ENCODE peak calls at places on chromosomes 12 and 14, in nine cellular contexts. P is stimulated activated CD8-positive, alpha-beta memory T cell treated with anti-CD3 and anti-CD28 coated beads, Interleukin-12 subunit alpha, Interleukin-12 subunit beta, amount 100 ng/mL, for 4 hours; M is activated T-cell treated with anti-CD3 and anti-CD28 coated beads for 1 hour; B is transverse colon; J is HT1080; D is activated naive CD8-positive, alpha-beta T cell treated with anti-CD3 and anti-CD28 coated beads for 36 hours; F is heart left ventricle; R is activated CD8-positive, alpha-beta memory T cell treated with anti-CD3 and anti-CD28 coated beads, Interleukin-2, amount 50 U/mL, for 48 hours; X is effector CD4-positive, alpha-beta T cell. W is an unnamed sample.

GRCh38 chr14:93752980-93753561 is 35.2 kb downstream of the PRIMA1 start:
- DNase-seq in P (no peak), M (no peak), B (no peak), J (no peak), D (no peak), F (peak), R (no peak), X (no peak), W (peak)

GRCh38 chr12:75642226-75642625 is 130.8 kb upstream of the KRR1 start:
- DNase-seq in P (no peak), M (no peak), B (no peak), J (no peak), D (no peak), F (no peak), R (no peak), X (no peak), W (no peak)

GRCh38 chr14:65167072-65167645 is 64.8 kb upstream of the MAX start:
- DNase-seq in P (no peak), M (no peak), B (no peak), J (no peak), D (peak), F (no peak), R (no peak), X (no peak), W (no peak)

GRCh38 chr14:23186913-23187654 is 3.6 kb upstream of the SLC7A8 start:
- DNase-seq in P (no peak), M (no peak), B (peak), J (peak), D (no peak), F (no peak), R (no peak), X (no peak), W (peak)

GRCh38 chr12:26746315-26746714 is 86.7 kb downstream of the ITPR2 start:
- DNase-seq in P (no peak), M (no peak), B (no peak), J (peak), D (no peak), F (no peak), R (no peak), X (no peak), W (peak)

GRCh38 chr14:39339003-39339402 is 93.2 kb downstream of the FBXO33 start:
- DNase-seq in P (no peak), M (no peak), B (no peak), J (no peak), D (no peak), F (no peak), R (no peak), X (no peak), W (no peak)

GRCh38 chr12:127245437-127245836 is 1021.5 kb upstream of the TMEM132C start:
- DNase-seq in P (no peak), M (no peak), B (no peak), J (peak), D (no peak), F (no peak), R (no peak), X (no peak), W (no peak)

GRCh38 chr12:103169-103981 is 36.8 kb downstream of the IQSEC3 start:
- DNase-seq in P (no peak), M (no peak), B (no peak), J (no peak), D (no peak), F (no peak), R (no peak), X (no peak), W (no peak)

GRCh38 chr12:30796891-30797371 is 42.2 kb upstream of the CAPRIN2 start:
- DNase-seq in P (no peak), M (no peak), B (no peak), J (peak), D (no peak), F (no peak), R (no peak), X (no peak), W (peak)

GRCh38 chr14:87691482-87691881 is 301.5 kb downstream of the GALC start:
- DNase-seq in P (no peak), M (no peak), B (no peak), J (no peak), D (no peak), F (no peak), R (no peak), X (no peak), W (no peak)

GRCh38 chr14:21940887-21941855 is 267.6 kb upstream of the OR4E1 start:
- DNase-seq in P (no peak), M (peak), B (no peak), J (peak), D (peak), F (no peak), R (no peak), X (peak), W (no peak)

GRCh38 chr14:54207991-54208520 is 188.8 kb upstream of the CDKN3 start:
- DNase-seq in P (no peak), M (no peak), B (no peak), J (no peak), D (no peak), F (no peak), R (no peak), X (no peak), W (no peak)

GRCh38 chr14:101237241-101237616 is 324.1 kb upstream of the DIO3 start:
- DNase-seq in P (no peak), M (no peak), B (no peak), J (no peak), D (no peak), F (no peak), R (no peak), X (no peak), W (no peak)

GRCh38 chr12:46770501-46771183 is 55.2 kb downstream of the SLC38A4 start:
- DNase-seq in P (no peak), M (no peak), B (no peak), J (no peak), D (no peak), F (no peak), R (no peak), X (no peak), W (no peak)

GRCh38 chr12:13135336-13136178 is 32.1 kb upstream of the GSG1 start:
- DNase-seq in P (no peak), M (no peak), B (no peak), J (peak), D (no peak), F (no peak), R (no peak), X (no peak), W (no peak)

GRCh38 chr12:119180380-119181040 is 1.8 kb downstream of the HSPB8 start:
- DNase-seq in P (no peak), M (no peak), B (peak), J (peak), D (no peak), F (peak), R (no peak), X (no peak), W (no peak)

GRCh38 chr14:28142400-28143015 is 624.1 kb upstream of the FOXG1 start:
- DNase-seq in P (no peak), M (no peak), B (no peak), J (peak), D (no peak), F (no peak), R (no peak), X (no peak), W (no peak)

GRCh38 chr12:27488479-27488878 is 35.5 kb upstream of the PPFIBP1 start:
- DNase-seq in P (no peak), M (no peak), B (no peak), J (peak), D (no peak), F (no peak), R (no peak), X (no peak), W (no peak)

GRCh38 chr12:2974560-2974971 is 15.4 kb downstream of the TEAD4 start:
- DNase-seq in P (no peak), M (no peak), B (no peak), J (no peak), D (no peak), F (no peak), R (no peak), X (no peak), W (no peak)

GRCh38 chr12:9619411-9620179 is 11.9 kb upstream of the KLRB1 start:
- DNase-seq in P (no peak), M (no peak), B (no peak), J (no peak), D (no peak), F (no peak), R (no peak), X (no peak), W (no peak)

GRCh38 chr14:90811641-90812040 is 4.6 kb downstream of the TTC7B start:
- DNase-seq in P (no peak), M (no peak), B (no peak), J (no peak), D (no peak), F (peak), R (no peak), X (no peak), W (no peak)

GRCh38 chr12:104064842-104065441 is 611 bp downstream of the HCFC2 start:
- DNase-seq in P (no peak), M (no peak), B (peak), J (peak), D (no peak), F (no peak), R (peak), X (no peak), W (peak)

GRCh38 chr14:77885363-77885762 is 85.5 kb downstream of the ADCK1 start:
- DNase-seq in P (no peak), M (no peak), B (no peak), J (no peak), D (no peak), F (no peak), R (no peak), X (no peak), W (no peak)

GRCh38 chr12:26108915-26109314 is 15.9 kb downstream of the BHLHE41 start:
- DNase-seq in P (no peak), M (no peak), B (no peak), J (no peak), D (no peak), F (no peak), R (no peak), X (no peak), W (no peak)

GRCh38 chr14:35687335-35687939 is 121.7 kb downstream of the RALGAPA1 start:
- DNase-seq in P (no peak), M (no peak), B (peak), J (peak), D (peak), F (no peak), R (no peak), X (no peak), W (no peak)

GRCh38 chr14:73269729-73270651 is 32.7 kb downstream of the PAPLN start:
- DNase-seq in P (no peak), M (no peak), B (peak), J (no peak), D (peak), F (peak), R (no peak), X (no peak), W (peak)